ENCODE peak calls at places on chromosome 22, in ten cellular contexts. H is HCT116; Q is activated CD8-positive, alpha-beta T cell treated with anti-CD3 and anti-CD28 coated beads for 36 hours; E is neural progenitor cell; O is colonic mucosa; R is upper lobe of right lung; G is GM13976; Y is mammary epithelial cell; S is endothelial cell; C is HFF-Myc. N is an unnamed sample.

GRCh38 chr22:45428391-45429385 is 15.2 kb downstream of the RIBC2 start:
- DNase-seq in H (no peak), Q (no peak), E (no peak), O (no peak), R (peak), G (no peak), Y (no peak), S (no peak), C (no peak), N (no peak)

GRCh38 chr22:37624876-37625275 is 14.6 kb upstream of the SH3BP1 start:
- DNase-seq in H (no peak), Q (no peak), E (no peak), O (no peak), R (no peak), G (no peak), Y (no peak), S (no peak), C (no peak), N (no peak)

GRCh38 chr22:48860557-48860956 is 967.1 kb downstream of the BRD1 start:
- DNase-seq in H (no peak), Q (no peak), E (no peak), O (no peak), R (no peak), G (no peak), Y (no peak), S (no peak), C (no peak), N (no peak)

GRCh38 chr22:29336751-29337490 is 21.4 kb upstream of the RASL10A start:
- DNase-seq in H (no peak), Q (no peak), E (no peak), O (no peak), R (no peak), G (no peak), Y (no peak), S (no peak), C (no peak), N (no peak)

GRCh38 chr22:37303821-37304274 is 21.5 kb downstream of the CYTH4 start:
- DNase-seq in H (peak), Q (peak), E (no peak), O (no peak), R (peak), G (no peak), Y (peak), S (no peak), C (peak), N (no peak)

GRCh38 chr22:16957781-16958180 is 50.2 kb downstream of the GAB4 start:
- DNase-seq in H (no peak), Q (no peak), E (no peak), O (no peak), R (no peak), G (no peak), Y (no peak), S (no peak), C (no peak), N (peak)

GRCh38 chr22:19523240-19524169 is 705 bp downstream of the CLDN5 start:
- DNase-seq in H (no peak), Q (peak), E (peak), O (no peak), R (no peak), G (no peak), Y (peak), S (peak), C (no peak), N (peak)

GRCh38 chr22:19106886-19107729 is 15.1 kb downstream of the DGCR2 start:
- DNase-seq in H (no peak), Q (no peak), E (no peak), O (no peak), R (peak), G (no peak), Y (no peak), S (no peak), C (no peak), N (no peak)

GRCh38 chr22:48054596-48054995 is 1292.1 kb downstream of the TBC1D22A start:
- DNase-seq in H (no peak), Q (no peak), E (no peak), O (no peak), R (peak), G (no peak), Y (no peak), S (no peak), C (no peak), N (no peak)

GRCh38 chr22:45179276-45180049 is 15.7 kb downstream of the NUP50 start:
- DNase-seq in H (no peak), Q (peak), E (no peak), O (no peak), R (no peak), G (no peak), Y (no peak), S (no peak), C (no peak), N (no peak)

GRCh38 chr22:25403752-25404471 is 160.6 kb upstream of the GRK3 start:
- DNase-seq in H (no peak), Q (peak), E (peak), O (peak), R (no peak), G (peak), Y (peak), S (no peak), C (no peak), N (peak)

GRCh38 chr22:44702479-44703219 is 645 bp downstream of the PRR5 start:
- DNase-seq in H (no peak), Q (peak), E (peak), O (peak), R (peak), G (no peak), Y (peak), S (peak), C (no peak), N (no peak)

GRCh38 chr22:29306830-29307657 is 594 bp downstream of the GAS2L1 start:
- DNase-seq in H (no peak), Q (peak), E (peak), O (peak), R (peak), G (peak), Y (peak), S (peak), C (no peak), N (peak)

GRCh38 chr22:44597616-44598015 is 99.6 kb upstream of the RTL6 start:
- DNase-seq in H (no peak), Q (no peak), E (peak), O (no peak), R (no peak), G (no peak), Y (no peak), S (no peak), C (peak), N (no peak)

GRCh38 chr22:23970201-23970641 is 3.5 kb downstream of the DDTL start:
- DNase-seq in H (no peak), Q (no peak), E (no peak), O (no peak), R (no peak), G (no peak), Y (no peak), S (no peak), C (no peak), N (no peak)

GRCh38 chr22:32810241-32811133 is 9.0 kb downstream of the TIMP3 start:
- DNase-seq in H (no peak), Q (no peak), E (peak), O (no peak), R (no peak), G (no peak), Y (peak), S (no peak), C (no peak), N (no peak)

GRCh38 chr22:18000441-18001039 is 23.8 kb downstream of the MICAL3 start:
- DNase-seq in H (no peak), Q (peak), E (peak), O (peak), R (no peak), G (no peak), Y (peak), S (peak), C (no peak), N (no peak)

GRCh38 chr22:19715286-19715939 is 1.1 kb downstream of the SEPTIN5 start:
- DNase-seq in H (no peak), Q (no peak), E (no peak), O (no peak), R (no peak), G (no peak), Y (no peak), S (no peak), C (no peak), N (no peak)

GRCh38 chr22:20401376-20402020 is 7.5 kb downstream of the ZNF74 start:
- DNase-seq in H (no peak), Q (no peak), E (no peak), O (no peak), R (no peak), G (no peak), Y (no peak), S (no peak), C (no peak), N (no peak)

GRCh38 chr22:49479566-49479965 is 348.1 kb downstream of the BRD1 start:
- DNase-seq in H (no peak), Q (no peak), E (no peak), O (no peak), R (no peak), G (no peak), Y (no peak), S (no peak), C (no peak), N (no peak)

GRCh38 chr22:25406510-25407210 is 157.8 kb upstream of the GRK3 start:
- DNase-seq in H (no peak), Q (no peak), E (peak), O (peak), R (peak), G (no peak), Y (no peak), S (no peak), C (no peak), N (no peak)

GRCh38 chr22:23803001-23803819 is 16.4 kb downstream of the SMARCB1 start:
- DNase-seq in H (no peak), Q (no peak), E (no peak), O (no peak), R (no peak), G (peak), Y (no peak), S (no peak), C (no peak), N (peak)

GRCh38 chr22:19886605-19887250 is 32.1 kb upstream of the GNB1L start:
- DNase-seq in H (no peak), Q (peak), E (no peak), O (no peak), R (no peak), G (no peak), Y (peak), S (no peak), C (peak), N (no peak)

GRCh38 chr22:37559901-37560681 is at the start of gene CDC42EP1:
- DNase-seq in H (no peak), Q (no peak), E (peak), O (peak), R (peak), G (no peak), Y (no peak), S (peak), C (no peak), N (no peak)

GRCh38 chr22:39574779-39575551 is 4.4 kb downstream of the CACNA1I start:
- DNase-seq in H (peak), Q (no peak), E (no peak), O (no peak), R (no peak), G (no peak), Y (peak), S (no peak), C (peak), N (no peak)

GRCh38 chr22:49196046-49196511 is 631.6 kb downstream of the BRD1 start:
- DNase-seq in H (no peak), Q (no peak), E (no peak), O (no peak), R (no peak), G (no peak), Y (no peak), S (no peak), C (no peak), N (no peak)

DNA sequence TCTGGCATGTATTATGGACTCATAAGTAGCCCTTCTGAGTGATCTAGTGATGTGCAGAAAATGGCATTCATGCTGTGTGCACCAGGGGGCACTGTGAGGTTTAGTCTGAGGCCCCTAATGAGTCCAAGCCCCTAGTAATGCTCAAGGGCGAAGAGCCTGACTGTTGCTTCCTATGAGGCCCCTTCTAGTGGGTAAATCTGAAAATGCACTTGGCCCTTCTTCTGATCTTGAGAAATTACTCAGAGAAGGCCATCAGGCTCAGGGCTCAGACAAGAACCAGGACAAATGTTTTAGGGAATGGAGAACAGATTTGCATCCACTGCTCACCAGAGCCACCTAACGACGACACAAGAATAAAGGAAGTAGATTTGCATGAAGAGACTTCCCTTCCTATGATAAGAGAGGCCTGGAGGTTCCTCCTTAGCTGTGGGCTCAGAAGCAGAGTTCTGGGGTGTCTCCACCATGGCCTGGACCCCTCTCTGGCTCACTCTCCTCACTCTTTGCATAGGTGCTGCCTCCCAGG is 75.8 kb downstream of the GGTLC2 start:
- DNase-seq in H (peak), Q (peak), E (peak), O (peak), R (no peak), G (peak), Y (no peak), S (peak), C (peak), N (peak)
- TF ChIP-seq CTCF in H (peak), Q (peak), E (peak), O (peak), R (peak), G (peak), Y (peak), S (peak), C (peak), N (peak)

DNA sequence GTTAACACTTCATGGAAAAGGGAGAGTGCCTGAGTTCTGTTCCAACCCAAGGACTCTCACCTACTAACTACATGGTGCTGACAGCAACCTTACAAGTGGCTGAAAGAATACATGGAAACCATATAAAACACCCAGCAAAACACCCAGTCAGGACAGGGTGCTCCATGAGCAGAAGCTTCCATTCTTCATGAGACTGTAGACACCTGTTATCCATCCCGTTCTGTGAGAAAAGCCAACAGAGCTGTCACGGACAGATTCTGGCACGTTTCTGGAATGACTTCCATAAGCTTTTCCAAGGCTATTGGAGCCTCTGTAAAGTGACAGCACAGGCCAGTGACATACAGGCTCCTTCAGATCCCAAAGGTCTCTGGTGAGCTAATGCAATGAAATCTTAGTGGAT is 23.2 kb downstream of the PRR14L start:
- DNase-seq in H (no peak), Q (no peak), E (no peak), O (no peak), R (no peak), G (no peak), Y (no peak), S (no peak), C (no peak), N (no peak)
- TF ChIP-seq CTCF in H (no peak), Q (no peak), E (no peak), O (no peak), R (no peak), G (no peak), Y (no peak), S (no peak), C (no peak), N (no peak)

GRCh38 chr22:50523806-50524663 is 1.4 kb downstream of the SCO2 start:
- DNase-seq in H (no peak), Q (no peak), E (no peak), O (peak), R (no peak), G (no peak), Y (no peak), S (no peak), C (no peak), N (no peak)

GRCh38 chr22:50526849-50527801 is 1.7 kb upstream of the SCO2 start:
- DNase-seq in H (no peak), Q (peak), E (peak), O (peak), R (peak), G (peak), Y (no peak), S (no peak), C (no peak), N (peak)

GRCh38 chr22:50525991-50526848 is 822 bp upstream of the SCO2 start:
- DNase-seq in H (no peak), Q (peak), E (peak), O (peak), R (peak), G (peak), Y (peak), S (peak), C (no peak), N (peak)

GRCh38 chr22:50524664-50525103 is 714 bp downstream of the SCO2 start:
- DNase-seq in H (no peak), Q (no peak), E (no peak), O (peak), R (no peak), G (no peak), Y (no peak), S (no peak), C (no peak), N (no peak)

GRCh38 chr22:50525104-50525958 is at the start of gene SCO2:
- DNase-seq in H (peak), Q (peak), E (peak), O (peak), R (peak), G (peak), Y (peak), S (peak), C (peak), N (peak)
- TF ChIP-seq CTCF in H (peak), Q (no peak), E (peak), O (peak), R (peak), G (peak), Y (peak), S (peak), C (peak), N (peak)

GRCh38 chr22:27409299-27409698 is 392.3 kb downstream of the MN1 start:
- DNase-seq in H (no peak), Q (no peak), E (no peak), O (no peak), R (no peak), G (no peak), Y (no peak), S (no peak), C (no peak), N (no peak)

GRCh38 chr22:27407369-27407985 is 394.1 kb downstream of the MN1 start:
- DNase-seq in H (no peak), Q (no peak), E (no peak), O (no peak), R (no peak), G (no peak), Y (no peak), S (no peak), C (no peak), N (no peak)

GRCh38 chr22:27406389-27406861 is 395.1 kb downstream of the MN1 start:
- DNase-seq in H (no peak), Q (no peak), E (no peak), O (no peak), R (no peak), G (no peak), Y (no peak), S (no peak), C (no peak), N (no peak)

GRCh38 chr22:27408068-27408467 is 393.5 kb downstream of the MN1 start:
- DNase-seq in H (no peak), Q (no peak), E (no peak), O (no peak), R (no peak), G (no peak), Y (no peak), S (no peak), C (no peak), N (no peak)

GRCh38 chr22:27405672-27406388 is 395.7 kb downstream of the MN1 start:
- DNase-seq in H (peak), Q (peak), E (peak), O (peak), R (peak), G (peak), Y (peak), S (peak), C (no peak), N (peak)
- TF ChIP-seq CTCF in H (peak), Q (peak), E (peak), O (peak), R (peak), G (no peak), Y (peak), S (peak), C (peak), N (peak)

DNA sequence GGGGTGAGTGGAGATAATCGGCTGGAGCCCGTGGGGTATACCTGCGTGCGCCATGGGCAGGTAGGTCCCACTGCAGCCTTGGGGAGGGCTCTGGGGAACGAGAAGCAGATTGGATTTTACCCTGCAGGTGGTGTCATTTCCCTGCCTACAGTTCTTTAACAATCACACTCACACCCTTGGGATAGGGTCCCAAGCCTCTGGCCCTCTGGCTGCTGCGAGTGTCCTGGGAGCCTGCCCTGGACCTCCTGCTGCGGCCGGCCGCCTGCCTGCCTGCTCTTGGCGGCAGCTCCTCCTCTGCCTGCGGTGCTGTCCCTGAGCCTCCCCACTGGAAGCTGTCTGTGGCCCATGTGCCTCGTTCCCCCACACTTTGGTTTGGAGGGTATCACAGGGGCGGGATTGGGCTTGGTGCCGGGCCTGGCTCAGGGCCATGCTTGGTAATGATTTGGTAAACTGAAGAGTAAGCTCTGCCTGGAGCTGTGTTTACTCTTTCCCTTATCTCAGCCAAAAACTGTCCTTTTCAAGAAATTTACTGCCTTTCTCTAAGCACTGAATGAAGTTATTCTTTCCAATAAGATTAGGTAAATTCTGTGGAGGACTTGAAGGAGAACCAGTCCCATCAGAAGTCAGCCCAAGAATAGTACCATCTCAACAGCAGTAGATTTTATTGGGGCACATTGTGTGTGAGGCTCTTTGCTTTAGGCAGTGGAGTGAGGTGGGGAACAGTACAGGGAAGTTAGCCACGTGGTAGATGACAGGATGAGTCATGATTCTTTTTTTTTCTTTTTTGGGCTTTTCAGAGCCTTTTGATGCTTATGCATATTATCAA is 53.7 kb downstream of the TBC1D22A start:
- DNase-seq in H (no peak), Q (no peak), E (no peak), O (peak), R (no peak), G (no peak), Y (no peak), S (no peak), C (no peak), N (no peak)
- TF ChIP-seq CTCF in H (no peak), Q (no peak), E (no peak), O (no peak), R (no peak), G (no peak), Y (no peak), S (no peak), C (no peak), N (no peak)

DNA sequence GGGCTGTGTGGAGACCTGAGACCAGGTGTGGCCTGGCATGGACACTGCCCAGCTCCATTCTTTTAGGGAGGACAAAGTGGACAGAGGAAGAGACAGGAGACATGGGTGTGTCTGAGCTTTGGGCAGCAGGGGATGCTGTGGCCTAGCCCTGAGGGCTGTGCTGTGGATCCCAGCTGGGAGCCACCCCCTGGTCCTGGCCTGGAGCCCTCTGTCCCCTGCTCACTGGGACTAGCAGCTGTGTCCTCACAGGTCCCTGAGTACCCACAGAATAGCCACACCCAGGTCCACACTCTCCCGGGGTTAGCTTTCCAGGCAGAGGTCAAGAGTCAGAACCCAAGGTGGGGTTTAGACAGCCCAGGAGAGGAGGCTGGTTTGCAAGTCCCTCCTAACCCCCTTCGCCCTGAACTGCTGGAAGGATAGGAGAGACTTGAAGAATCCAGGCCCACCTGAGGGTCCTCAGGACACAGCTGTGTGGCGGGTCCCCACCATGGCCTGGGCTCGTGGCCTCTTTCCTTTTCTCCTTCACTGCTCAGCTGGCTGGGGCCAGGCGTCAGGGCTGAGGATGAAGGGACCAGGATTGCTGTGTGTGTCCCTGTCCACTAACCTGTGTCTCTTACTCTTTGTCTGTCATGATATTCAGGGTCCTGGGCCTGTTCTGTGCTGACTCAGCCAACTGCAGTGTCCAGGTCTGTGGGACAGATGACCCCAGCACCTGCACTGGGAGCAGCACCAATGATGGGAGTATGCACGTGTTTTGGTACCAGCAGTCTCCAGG is 78.5 kb upstream of the VPREB1 start:
- DNase-seq in H (no peak), Q (no peak), E (no peak), O (no peak), R (no peak), G (no peak), Y (no peak), S (no peak), C (no peak), N (no peak)
- TF ChIP-seq CTCF in H (no peak), Q (no peak), E (no peak), O (no peak), R (no peak), G (peak), Y (no peak), S (no peak), C (no peak), N (no peak)

N was measured in GM10248.